ENCODE peak calls at places on chromosomes 5 and 9, in five cellular contexts. One of them, this sample, is unnamed.
A peak's percentile ranks its signal among the peaks of the same experiment; 100 is the strongest.

GRCh38 chr5:142719836-142720330 is 34.0 kb upstream of the FGF1 start:
- DNase-seq in A549: no peak
- DNase-seq in H1: no peak
- DNase-seq in HepG2: no peak
- DNase-seq in K562: no peak
- DNase-seq in this sample: no peak

GRCh38 chr5:149333711-149334443 is 11.4 kb upstream of the GRPEL2 start:
- DNase-seq in A549: no peak
- DNase-seq in H1: no peak
- DNase-seq in HepG2: no peak
- DNase-seq in K562: no peak
- DNase-seq in this sample: no peak

GRCh38 chr5:35919191-35919590 is 19.2 kb downstream of the CAPSL start:
- DNase-seq in A549: no peak
- DNase-seq in H1: no peak
- DNase-seq in HepG2: no peak
- DNase-seq in K562: no peak
- DNase-seq in this sample: no peak

GRCh38 chr9:137743695-137744094 is 124.9 kb downstream of the EHMT1 start:
- DNase-seq in A549: no peak
- DNase-seq in H1: no peak
- DNase-seq in HepG2: no peak
- DNase-seq in K562: no peak
- DNase-seq in this sample: no peak

GRCh38 chr9:106065579-106066214 is 371.4 kb downstream of the TMEM38B start:
- DNase-seq in A549: no peak
- DNase-seq in H1: no peak
- DNase-seq in HepG2: no peak
- DNase-seq in K562: no peak
- DNase-seq in this sample: no peak

GRCh38 chr5:158074992-158075769 is 216.2 kb upstream of the CLINT1 start:
- DNase-seq in A549: peak; percentile 59
- DNase-seq in H1: peak; percentile 17
- DNase-seq in HepG2: peak; percentile 10
- DNase-seq in K562: peak; percentile 53
- DNase-seq in this sample: no peak

GRCh38 chr5:124880903-124881302 is 134.5 kb upstream of the ZNF608 start:
- DNase-seq in A549: no peak
- DNase-seq in H1: no peak
- DNase-seq in HepG2: no peak
- DNase-seq in K562: no peak
- DNase-seq in this sample: no peak

GRCh38 chr5:4868140-4868735 is 271.9 kb upstream of the ADAMTS16 start:
- DNase-seq in A549: peak; percentile 52
- DNase-seq in H1: no peak
- DNase-seq in HepG2: peak; percentile 42
- DNase-seq in K562: peak; percentile 89
- DNase-seq in this sample: no peak

GRCh38 chr9:93288891-93289883 is 105.2 kb downstream of the WNK2 start:
- DNase-seq in A549: peak; percentile 50
- DNase-seq in H1: no peak
- DNase-seq in HepG2: peak; percentile 79
- DNase-seq in K562: no peak
- DNase-seq in this sample: no peak

GRCh38 chr5:58497956-58498942 is 7.0 kb downstream of the GAPT start:
- DNase-seq in A549: peak; percentile 53
- DNase-seq in H1: peak; percentile 10
- DNase-seq in HepG2: peak; percentile 24
- DNase-seq in K562: peak; percentile 20
- DNase-seq in this sample: no peak

GRCh38 chr5:34455096-34455495 is 201.0 kb upstream of the RAI14 start:
- DNase-seq in A549: no peak
- DNase-seq in H1: no peak
- DNase-seq in HepG2: no peak
- DNase-seq in K562: no peak
- DNase-seq in this sample: no peak

GRCh38 chr9:5870691-5871090 is 20.0 kb upstream of the MLANA start:
- DNase-seq in A549: no peak
- DNase-seq in H1: no peak
- DNase-seq in HepG2: no peak
- DNase-seq in K562: no peak
- DNase-seq in this sample: no peak

GRCh38 chr9:95645579-95645978 is 128.8 kb upstream of the PTCH1 start:
- DNase-seq in A549: no peak
- DNase-seq in H1: no peak
- DNase-seq in HepG2: no peak
- DNase-seq in K562: no peak
- DNase-seq in this sample: no peak

GRCh38 chr5:177475563-177476427 is 2.4 kb upstream of the DBN1 start:
- DNase-seq in A549: no peak
- DNase-seq in H1: no peak
- DNase-seq in HepG2: no peak
- DNase-seq in K562: no peak
- DNase-seq in this sample: no peak

GRCh38 chr5:177476531-177477233 is 3.2 kb upstream of the DBN1 start:
- DNase-seq in A549: no peak
- DNase-seq in H1: no peak
- DNase-seq in HepG2: peak; percentile 33
- DNase-seq in K562: no peak
- DNase-seq in this sample: no peak

GRCh38 chr5:177474094-177474493 is 660 bp upstream of the DBN1 start:
- DNase-seq in A549: no peak
- DNase-seq in H1: no peak
- DNase-seq in HepG2: no peak
- DNase-seq in K562: no peak
- DNase-seq in this sample: no peak

GRCh38 chr5:177473461-177473991 is at the start of gene DBN1:
- DNase-seq in A549: peak; percentile 44
- DNase-seq in H1: no peak
- DNase-seq in HepG2: no peak
- DNase-seq in K562: peak; percentile 96
- DNase-seq in this sample: no peak

GRCh38 chr5:177474845-177475562 is 1.6 kb upstream of the DBN1 start:
- DNase-seq in A549: no peak
- DNase-seq in H1: no peak
- DNase-seq in HepG2: no peak
- DNase-seq in K562: no peak
- DNase-seq in this sample: no peak
- H3K4me1 ChIP-seq in A549: peaks cover 49% of the 10 kb centered on the region
- H3K4me1 ChIP-seq in H1: peaks cover 40% of the 10 kb centered on the region
- H3K4me1 ChIP-seq in HepG2: peaks cover 73% of the 10 kb centered on the region
- H3K4me1 ChIP-seq in K562: peaks cover 67% of the 10 kb centered on the region
- H3K4me1 ChIP-seq in this sample: peaks cover 24% of the 10 kb centered on the region

GRCh38 chr5:65034029-65034781 is 265.5 kb downstream of the CWC27 start:
- DNase-seq in A549: no peak
- DNase-seq in H1: no peak
- DNase-seq in HepG2: peak; percentile 22
- DNase-seq in K562: no peak
- DNase-seq in this sample: no peak
- TF ChIP-seq KDM1A in A549: no peak
- TF ChIP-seq KDM1A in H1: no peak
- TF ChIP-seq KDM1A in HepG2: no peak
- TF ChIP-seq KDM1A in K562: no peak
- TF ChIP-seq KDM1A in this sample: no peak

GRCh38 chr5:23884405-23884804 is 377.0 kb downstream of the PRDM9 start:
- DNase-seq in A549: no peak
- DNase-seq in H1: no peak
- DNase-seq in HepG2: no peak
- DNase-seq in K562: no peak
- DNase-seq in this sample: no peak
- H3K4me1 ChIP-seq in A549: no peaks in the 10 kb centered on the region
- H3K4me1 ChIP-seq in H1: no peaks in the 10 kb centered on the region
- H3K4me1 ChIP-seq in HepG2: no peaks in the 10 kb centered on the region
- H3K4me1 ChIP-seq in K562: no peaks in the 10 kb centered on the region
- H3K4me1 ChIP-seq in this sample: no peaks in the 10 kb centered on the region

GRCh38 chr5:133285583-133286021 is 233.8 kb downstream of the HSPA4 start:
- DNase-seq in A549: peak; percentile 53
- DNase-seq in H1: no peak
- DNase-seq in HepG2: no peak
- DNase-seq in K562: no peak
- DNase-seq in this sample: no peak
- TF ChIP-seq KDM1A in A549: no peak
- TF ChIP-seq KDM1A in H1: no peak
- TF ChIP-seq KDM1A in HepG2: no peak
- TF ChIP-seq KDM1A in K562: no peak
- TF ChIP-seq KDM1A in this sample: no peak

GRCh38 chr5:150579462-150580400 is 60.7 kb upstream of the SYNPO start:
- DNase-seq in A549: no peak
- DNase-seq in H1: no peak
- DNase-seq in HepG2: no peak
- DNase-seq in K562: no peak
- DNase-seq in this sample: no peak
- H3K4me1 ChIP-seq in A549: peaks cover 4% of the 10 kb centered on the region
- H3K4me1 ChIP-seq in H1: peaks cover 2% of the 10 kb centered on the region
- H3K4me1 ChIP-seq in HepG2: peaks cover 86% of the 10 kb centered on the region
- H3K4me1 ChIP-seq in K562: peaks cover 28% of the 10 kb centered on the region
- H3K4me1 ChIP-seq in this sample: peaks cover 3% of the 10 kb centered on the region

DNA sequence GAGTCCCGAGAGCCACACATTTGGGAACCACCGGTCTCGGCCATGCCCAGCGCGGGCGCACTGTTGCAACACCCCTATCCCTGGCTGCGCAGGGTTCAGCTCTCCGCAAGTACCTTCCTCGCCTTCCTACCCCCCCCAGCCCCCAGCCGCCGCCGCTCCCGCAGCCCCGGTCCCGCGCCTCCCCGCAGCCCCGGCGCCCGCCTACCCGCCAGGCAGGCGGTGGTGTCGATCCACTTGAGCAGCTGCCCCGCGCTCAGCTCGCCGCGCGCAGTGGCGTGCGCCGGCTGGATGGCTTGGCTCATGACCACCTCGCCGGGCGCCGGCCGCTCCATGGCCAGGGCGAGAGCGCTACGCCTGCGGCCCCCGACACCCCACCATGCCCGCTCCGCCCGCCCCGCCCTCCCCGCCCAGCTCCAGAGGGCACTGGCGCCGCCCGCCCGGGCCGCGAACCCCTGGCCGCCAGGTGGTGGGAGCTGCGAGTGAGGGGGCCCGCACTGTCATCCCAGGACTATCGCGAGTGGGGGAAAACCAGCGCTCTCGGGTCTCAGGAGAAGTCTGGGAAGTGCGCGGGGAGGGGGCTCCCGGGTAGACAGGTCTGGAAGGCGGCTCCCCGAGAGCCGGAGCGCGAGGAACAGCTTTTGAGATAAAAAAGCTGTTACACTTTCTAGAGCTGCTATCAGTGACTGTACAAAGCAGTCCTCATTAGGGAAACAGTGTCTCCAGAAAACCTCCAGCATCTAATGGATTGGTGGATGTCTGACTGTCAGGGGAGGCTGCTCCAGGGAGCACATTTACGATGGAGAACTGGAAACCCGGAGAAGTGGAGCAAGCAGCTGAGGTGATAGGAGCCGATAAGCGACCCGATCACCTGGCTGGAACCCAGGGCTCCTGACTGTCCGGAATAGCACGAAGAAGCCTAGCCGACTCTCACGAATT is at the start of gene ACOT12:
- DNase-seq in A549: peak; percentile 18
- DNase-seq in H1: no peak
- DNase-seq in HepG2: no peak
- DNase-seq in K562: no peak
- DNase-seq in this sample: no peak
- TF ChIP-seq KDM1A in A549: no peak
- TF ChIP-seq KDM1A in H1: no peak
- TF ChIP-seq KDM1A in HepG2: no peak
- TF ChIP-seq KDM1A in K562: no peak
- TF ChIP-seq KDM1A in this sample: no peak

GRCh38 chr5:132461671-132462070 is 28.9 kb downstream of the IRF1 start:
- DNase-seq in A549: no peak
- DNase-seq in H1: no peak
- DNase-seq in HepG2: no peak
- DNase-seq in K562: no peak
- DNase-seq in this sample: no peak
- H3K4me1 ChIP-seq in A549: peaks cover 42% of the 10 kb centered on the region
- H3K4me1 ChIP-seq in H1: peaks cover 24% of the 10 kb centered on the region
- H3K4me1 ChIP-seq in HepG2: peaks cover 100% of the 10 kb centered on the region
- H3K4me1 ChIP-seq in K562: peaks cover 33% of the 10 kb centered on the region
- H3K4me1 ChIP-seq in this sample: peaks cover 78% of the 10 kb centered on the region

GRCh38 chr5:38871790-38872551 is 26.2 kb downstream of the OSMR start:
- DNase-seq in A549: peak; percentile 97
- DNase-seq in H1: no peak
- DNase-seq in HepG2: peak; percentile 23
- DNase-seq in K562: no peak
- DNase-seq in this sample: no peak

GRCh38 chr5:38871211-38871610 is 25.4 kb downstream of the OSMR start:
- DNase-seq in A549: no peak
- DNase-seq in H1: no peak
- DNase-seq in HepG2: no peak
- DNase-seq in K562: no peak
- DNase-seq in this sample: no peak

GRCh38 chr5:38867071-38867790 is 21.4 kb downstream of the OSMR start:
- DNase-seq in A549: no peak
- DNase-seq in H1: no peak
- DNase-seq in HepG2: no peak
- DNase-seq in K562: no peak
- DNase-seq in this sample: no peak

GRCh38 chr5:38870595-38870994 is 24.8 kb downstream of the OSMR start:
- DNase-seq in A549: no peak
- DNase-seq in H1: no peak
- DNase-seq in HepG2: no peak
- DNase-seq in K562: no peak
- DNase-seq in this sample: no peak

GRCh38 chr5:38872826-38873225 is 27.0 kb downstream of the OSMR start:
- DNase-seq in A549: no peak
- DNase-seq in H1: no peak
- DNase-seq in HepG2: no peak
- DNase-seq in K562: no peak
- DNase-seq in this sample: no peak
- TF ChIP-seq KDM1A in A549: no peak
- TF ChIP-seq KDM1A in H1: no peak
- TF ChIP-seq KDM1A in HepG2: no peak
- TF ChIP-seq KDM1A in K562: no peak
- TF ChIP-seq KDM1A in this sample: no peak

DNA sequence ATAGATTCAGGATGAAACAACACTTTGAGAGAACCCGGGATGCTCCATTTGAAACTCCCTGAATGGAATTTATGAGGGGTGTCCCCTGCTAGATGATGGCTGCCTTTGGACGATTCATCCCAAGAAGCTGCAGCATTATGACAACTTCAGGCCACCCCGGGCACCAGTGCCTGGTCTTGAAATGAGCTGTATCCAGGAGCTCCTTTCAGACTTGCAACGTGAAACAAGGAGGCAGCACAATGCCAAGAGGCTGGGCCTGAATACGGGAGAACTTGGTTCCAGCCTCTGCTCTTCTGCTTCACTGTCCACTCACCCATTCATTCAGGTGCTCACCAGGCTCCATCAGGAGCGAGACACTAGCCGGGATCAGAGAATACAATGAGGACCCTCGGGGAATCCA is 78.3 kb downstream of the STK10 start:
- DNase-seq in A549: no peak
- DNase-seq in H1: no peak
- DNase-seq in HepG2: no peak
- DNase-seq in K562: no peak
- DNase-seq in this sample: no peak
- H3K4me1 ChIP-seq in A549: peaks cover 19% of the 10 kb centered on the region
- H3K4me1 ChIP-seq in H1: peaks cover 11% of the 10 kb centered on the region
- H3K4me1 ChIP-seq in HepG2: peaks cover 10% of the 10 kb centered on the region
- H3K4me1 ChIP-seq in K562: peaks cover 33% of the 10 kb centered on the region
- H3K4me1 ChIP-seq in this sample: peaks cover 48% of the 10 kb centered on the region